ENCODE peak calls at places on chromosomes 13 and 19, in ten cellular contexts. R is smooth muscle cell of the brain vasculature; P is activated naive CD4-positive, alpha-beta T cell treated with anti-CD3 and anti-CD28 coated beads for 36 hours; T is fibroblast of the conjunctiva; K is NCI-H1436; E is activated naive CD8-positive, alpha-beta T cell treated with anti-CD3 and anti-CD28 coated beads for 36 hours; V is coronary artery; S is heart right ventricle; L is frontal cortex; Q is NCI-H1092 treated with DMSO at 0.1 percent for 48 hours. B is an unnamed sample.

GRCh38 chr19:38385804-38386257 is 2.0 kb downstream of the GGN start:
- DNase-seq in T (no peak), S (no peak), V (no peak), Q (no peak), R (no peak), L (no peak), K (no peak), E (no peak), P (peak; percentile 47), B (no peak)

GRCh38 chr13:39406688-39407087 is 196.3 kb downstream of the LHFPL6 start:
- DNase-seq in S (no peak), V (no peak), R (no peak), K (no peak), E (no peak), Q (no peak), L (no peak), T (no peak), P (no peak), B (peak; percentile 45)

GRCh38 chr13:113794086-113794485 is 35.1 kb downstream of the TMEM255B start:
- DNase-seq in S (no peak), E (no peak), V (no peak), L (no peak), K (no peak), R (no peak), T (no peak), P (peak; percentile 3), Q (no peak), B (no peak)

GRCh38 chr13:111093136-111093535 is 22.0 kb upstream of the ARHGEF7 start:
- DNase-seq in E (no peak), Q (no peak), R (no peak), S (no peak), T (no peak), V (no peak), K (no peak), P (no peak), L (no peak), B (no peak)

GRCh38 chr19:38335949-38336637 is 463 bp downstream of the CATSPERG start:
- DNase-seq in Q (peak; percentile 83), S (peak; percentile 95), L (peak; percentile 88), R (peak; percentile 82), P (peak; percentile 98), T (peak; percentile 88), K (peak; percentile 96), E (peak; percentile 96), V (peak; percentile 98), B (peak; percentile 97)

GRCh38 chr19:3366104-3366760 is at the start of gene NFIC:
- DNase-seq in Q (no peak), T (peak; percentile 82), P (peak; percentile 52), R (no peak), V (peak; percentile 93), K (peak; percentile 44), E (peak; percentile 49), S (peak; percentile 83), L (peak; percentile 83), B (peak; percentile 77)

GRCh38 chr13:75769141-75769905 is 133.2 kb downstream of the LMO7 start:
- DNase-seq in V (no peak), R (no peak), L (no peak), S (no peak), K (peak; percentile 3), E (no peak), Q (no peak), T (no peak), P (no peak), B (no peak)

GRCh38 chr13:24511019-24511823 is 1.4 kb downstream of the PARP4 start:
- DNase-seq in Q (no peak), T (peak; percentile 43), L (no peak), E (peak; percentile 83), P (peak; percentile 82), K (no peak), R (no peak), S (no peak), V (no peak), B (peak; percentile 93)

GRCh38 chr13:106515635-106516254 is 19.7 kb downstream of the EFNB2 start:
- DNase-seq in P (no peak), S (no peak), E (no peak), Q (no peak), K (no peak), V (no peak), T (no peak), R (no peak), L (no peak), B (no peak)

GRCh38 chr13:50509771-50510441 is 333.6 kb downstream of the DLEU7 start:
- DNase-seq in P (no peak), K (no peak), Q (no peak), L (no peak), E (no peak), V (no peak), T (no peak), S (no peak), R (no peak), B (peak; percentile 60)

GRCh38 chr19:15428956-15429824 is 10.4 kb upstream of the AKAP8L start:
- DNase-seq in T (no peak), L (no peak), V (no peak), K (no peak), E (no peak), P (no peak), S (no peak), R (no peak), Q (no peak), B (no peak)

GRCh38 chr19:18346091-18346490 is 5.7 kb downstream of the PGPEP1 start:
- DNase-seq in R (no peak), S (no peak), T (no peak), V (no peak), P (no peak), Q (no peak), E (no peak), L (no peak), K (no peak), B (no peak)

GRCh38 chr19:48554385-48555091 is 2.6 kb downstream of the SULT2B1 start:
- DNase-seq in R (no peak), S (no peak), E (no peak), V (no peak), P (no peak), Q (no peak), T (no peak), L (no peak), K (no peak), B (peak; percentile 65)

GRCh38 chr13:82878536-82878935 is 1003.7 kb downstream of the SLITRK1 start:
- DNase-seq in L (no peak), R (no peak), S (no peak), E (no peak), T (no peak), Q (peak; percentile 91), K (peak; percentile 85), P (no peak), V (no peak), B (peak; percentile 44)

GRCh38 chr19:45050036-45050435 is 11.2 kb downstream of the CLASRP start:
- DNase-seq in T (no peak), R (no peak), P (no peak), S (no peak), V (no peak), K (no peak), Q (no peak), L (no peak), E (no peak), B (peak; percentile 19)

GRCh38 chr13:110367620-110368019 is 60.5 kb downstream of the COL4A2 start:
- DNase-seq in K (no peak), L (no peak), R (no peak), S (no peak), P (no peak), E (no peak), V (peak; percentile 14), T (no peak), Q (no peak), B (no peak)

GRCh38 chr19:33175886-33176669 is 18.1 kb upstream of the LRP3 start:
- DNase-seq in P (peak; percentile 28), V (peak; percentile 74), K (no peak), Q (no peak), S (no peak), L (no peak), T (no peak), E (peak; percentile 21), R (no peak), B (peak; percentile 49)

GRCh38 chr19:772730-773436 is 22.0 kb downstream of the MISP start:
- DNase-seq in E (no peak), K (no peak), R (no peak), Q (no peak), L (no peak), V (no peak), S (no peak), P (no peak), T (no peak), B (peak; percentile 57)

GRCh38 chr19:10227215-10227971 is 3.7 kb downstream of the S1PR2 start:
- DNase-seq in P (no peak), R (no peak), Q (no peak), S (no peak), K (no peak), L (peak; percentile 93), T (no peak), V (peak; percentile 75), E (no peak), B (no peak)

GRCh38 chr19:48696353-48697010 is 711 bp downstream of the FUT2 start:
- DNase-seq in S (no peak), E (no peak), R (no peak), P (peak; percentile 22), V (no peak), Q (no peak), T (no peak), L (no peak), K (no peak), B (peak; percentile 25)

GRCh38 chr19:22427587-22428298 is 5.6 kb upstream of the ZNF98 start:
- DNase-seq in S (no peak), E (no peak), Q (no peak), T (no peak), P (no peak), L (no peak), K (no peak), R (no peak), V (no peak), B (peak; percentile 30)

GRCh38 chr19:40650749-40651305 is 39.6 kb downstream of the NUMBL start:
- DNase-seq in P (no peak), R (no peak), S (peak; percentile 51), L (no peak), T (peak; percentile 91), Q (no peak), K (no peak), V (no peak), E (no peak), B (no peak)

GRCh38 chr19:8610041-8610927 is at the start of gene ADAMTS10:
- DNase-seq in R (no peak), S (no peak), E (peak; percentile 50), P (peak; percentile 54), L (peak; percentile 64), K (no peak), V (no peak), Q (no peak), T (no peak), B (no peak)

GRCh38 chr13:99959538-99960230 is 11.9 kb downstream of the ZIC5 start:
- DNase-seq in V (peak; percentile 31), Q (no peak), L (peak; percentile 56), R (no peak), S (no peak), T (no peak), E (no peak), P (no peak), K (no peak), B (peak; percentile 52)

GRCh38 chr19:1554968-1555801 is 12.9 kb downstream of the MEX3D start:
- DNase-seq in S (no peak), P (no peak), K (no peak), Q (no peak), E (no peak), R (no peak), T (no peak), L (no peak), V (no peak), B (no peak)

B was measured in kidney tubule cell.